ENCODE peak calls at places on chromosomes 1 and 21, in seven cellular contexts. U, R, Y, F, L, Q and P are unnamed samples.

GRCh38 chr1:115717541-115717940 is 51.0 kb downstream of the CASQ2 start:
- DNase-seq in U (no peak), R (peak; percentile 27), Y (no peak), F (no peak), L (peak; percentile 57), Q (no peak), P (no peak)

GRCh38 chr1:45583264-45583665 is 576 bp upstream of the NASP start:
- DNase-seq in U (peak; percentile 97), R (peak; percentile 95), Y (peak; percentile 99), F (peak; percentile 88), L (peak; percentile 94), Q (peak; percentile 100), P (peak; percentile 89)

GRCh38 chr1:56788588-56788987 is 30.6 kb downstream of the FYB2 start:
- DNase-seq in U (no peak), R (peak; percentile 14), Y (no peak), F (no peak), L (no peak), Q (no peak), P (no peak)

GRCh38 chr1:15331673-15332072 is 78.0 kb upstream of the EFHD2 start:
- DNase-seq in U (no peak), R (no peak), Y (no peak), F (no peak), L (no peak), Q (no peak), P (no peak)

GRCh38 chr21:32653326-32653901 is 41.2 kb upstream of the CFAP298 start:
- DNase-seq in U (no peak), R (no peak), Y (peak; percentile 22), F (no peak), L (peak; percentile 18), Q (peak; percentile 24), P (no peak)

GRCh38 chr1:11417162-11417561 is 61.8 kb upstream of the DISP3 start:
- DNase-seq in U (no peak), R (no peak), Y (no peak), F (no peak), L (no peak), Q (no peak), P (no peak)

GRCh38 chr1:44812822-44813543 is 4.7 kb downstream of the BTBD19 start:
- DNase-seq in U (peak; percentile 80), R (no peak), Y (no peak), F (no peak), L (no peak), Q (no peak), P (no peak)

GRCh38 chr21:43835861-43836260 is 29.2 kb upstream of the AGPAT3 start:
- DNase-seq in U (no peak), R (no peak), Y (no peak), F (no peak), L (no peak), Q (no peak), P (no peak)

GRCh38 chr1:11286735-11287410 is 13.9 kb downstream of the UBIAD1 start:
- DNase-seq in U (no peak), R (peak; percentile 32), Y (peak; percentile 31), F (no peak), L (no peak), Q (no peak), P (no peak)

GRCh38 chr21:35106246-35106835 is 57.2 kb upstream of the RUNX1 start:
- DNase-seq in U (no peak), R (no peak), Y (no peak), F (no peak), L (no peak), Q (no peak), P (no peak)

GRCh38 chr1:68231627-68232303 is 558 bp downstream of the WLS start:
- DNase-seq in U (peak; percentile 85), R (peak; percentile 79), Y (peak; percentile 77), F (no peak), L (peak; percentile 39), Q (peak; percentile 54), P (no peak)

GRCh38 chr1:20279507-20279906 is 11.2 kb upstream of the VWA5B1 start:
- DNase-seq in U (no peak), R (peak; percentile 89), Y (peak; percentile 68), F (peak; percentile 17), L (no peak), Q (peak; percentile 75), P (no peak)

GRCh38 chr21:29504751-29505321 is 206.1 kb downstream of the BACH1 start:
- DNase-seq in U (no peak), R (peak; percentile 90), Y (peak; percentile 14), F (no peak), L (no peak), Q (peak; percentile 38), P (no peak)

GRCh38 chr21:45104560-45104959 is 30.2 kb downstream of the ADARB1 start:
- DNase-seq in U (peak; percentile 87), R (no peak), Y (no peak), F (no peak), L (no peak), Q (no peak), P (no peak)

GRCh38 chr1:156122519-156123355 is 8.2 kb downstream of the LMNA start:
- DNase-seq in U (peak; percentile 93), R (peak; percentile 90), Y (peak; percentile 64), F (no peak), L (no peak), Q (peak; percentile 57), P (no peak)

GRCh38 chr1:185309566-185309965 is 7.5 kb downstream of the IVNS1ABP start:
- DNase-seq in U (no peak), R (peak; percentile 14), Y (no peak), F (no peak), L (no peak), Q (no peak), P (no peak)

GRCh38 chr1:68625636-68626035 is 128.8 kb upstream of the DEPDC1 start:
- DNase-seq in U (no peak), R (no peak), Y (no peak), F (no peak), L (no peak), Q (no peak), P (no peak)

GRCh38 chr1:152029144-152029936 is 7.5 kb downstream of the S100A11 start:
- DNase-seq in U (no peak), R (peak; percentile 14), Y (peak; percentile 24), F (no peak), L (no peak), Q (peak; percentile 35), P (no peak)

GRCh38 chr1:150072959-150073358 is 5.4 kb downstream of the VPS45 start:
- DNase-seq in U (no peak), R (no peak), Y (peak; percentile 41), F (no peak), L (no peak), Q (peak; percentile 37), P (no peak)

GRCh38 chr1:4713669-4714068 is 59.3 kb downstream of the AJAP1 start:
- DNase-seq in U (no peak), R (no peak), Y (no peak), F (no peak), L (no peak), Q (no peak), P (no peak)

GRCh38 chr1:199851453-199851852 is 176.1 kb upstream of the NR5A2 start:
- DNase-seq in U (no peak), R (no peak), Y (no peak), F (no peak), L (no peak), Q (no peak), P (no peak)

GRCh38 chr1:172938676-172939075 is 112.1 kb downstream of the TNFSF18 start:
- DNase-seq in U (no peak), R (peak; percentile 63), Y (peak; percentile 55), F (no peak), L (no peak), Q (peak; percentile 41), P (no peak)

GRCh38 chr1:225908773-225909172 is 15.3 kb downstream of the PYCR2 start:
- DNase-seq in U (no peak), R (no peak), Y (no peak), F (no peak), L (no peak), Q (no peak), P (no peak)

GRCh38 chr1:33341190-33341589 is 20.3 kb upstream of the A3GALT2 start:
- DNase-seq in U (no peak), R (no peak), Y (no peak), F (no peak), L (no peak), Q (no peak), P (no peak)

GRCh38 chr1:201769966-201770365 is 59.0 kb upstream of the IPO9 start:
- DNase-seq in U (no peak), R (peak; percentile 95), Y (peak; percentile 80), F (peak; percentile 78), L (no peak), Q (peak; percentile 79), P (no peak)

GRCh38 chr1:182054698-182055326 is 6.7 kb downstream of the ZNF648 start:
- DNase-seq in U (no peak), R (no peak), Y (no peak), F (no peak), L (peak; percentile 65), Q (peak; percentile 12), P (no peak)

GRCh38 chr1:81679972-81680371 is 120.8 kb upstream of the ADGRL2 start:
- DNase-seq in U (no peak), R (peak; percentile 59), Y (peak; percentile 46), F (no peak), L (peak; percentile 25), Q (no peak), P (no peak)

GRCh38 chr1:198903203-198903602 is 264.4 kb downstream of the PTPRC start:
- DNase-seq in U (no peak), R (no peak), Y (no peak), F (no peak), L (peak; percentile 16), Q (no peak), P (no peak)

GRCh38 chr21:46294647-46295176 is 8.6 kb downstream of the YBEY start:
- DNase-seq in U (no peak), R (peak; percentile 86), Y (peak; percentile 80), F (no peak), L (no peak), Q (peak; percentile 64), P (no peak)

GRCh38 chr1:83846138-83846537 is 152.8 kb downstream of the TTLL7 start:
- DNase-seq in U (no peak), R (no peak), Y (no peak), F (no peak), L (no peak), Q (no peak), P (no peak)

GRCh38 chr1:154659823-154660592 is 52.0 kb upstream of the ADAR start:
- DNase-seq in U (no peak), R (no peak), Y (no peak), F (no peak), L (no peak), Q (no peak), P (no peak)

GRCh38 chr1:96710708-96711477 is 10.7 kb upstream of the PTBP2 start:
- DNase-seq in U (no peak), R (peak; percentile 74), Y (peak; percentile 32), F (no peak), L (no peak), Q (peak; percentile 15), P (no peak)

GRCh38 chr21:23131177-23131576 is 2133.0 kb downstream of the NCAM2 start:
- DNase-seq in U (no peak), R (no peak), Y (no peak), F (no peak), L (no peak), Q (no peak), P (no peak)

GRCh38 chr1:222821239-222821638 is 6.4 kb downstream of the DISP1 start:
- DNase-seq in U (no peak), R (peak; percentile 42), Y (no peak), F (no peak), L (no peak), Q (no peak), P (no peak)

GRCh38 chr1:201850053-201850397 is 21.1 kb downstream of the IPO9 start:
- DNase-seq in U (no peak), R (peak; percentile 97), Y (peak; percentile 77), F (peak; percentile 81), L (no peak), Q (peak; percentile 83), P (no peak)

GRCh38 chr1:184176058-184176457 is 124.5 kb downstream of the TSEN15 start:
- DNase-seq in U (no peak), R (no peak), Y (no peak), F (no peak), L (no peak), Q (no peak), P (no peak)